ENCODE peak calls at places on chromosomes 6 and 20, in seven cellular contexts. J is progenitor cell of endocrine pancreas, F is H9, I is AG10803, V is HFF-Myc, O is lung, T is GM23338. M is an unnamed sample.

GRCh38 chr6:145811741-145812140 is 2.9 kb downstream of the FBXO30 start:
- DNase-seq in O (no peak), J (no peak), T (no peak), V (no peak), I (no peak), F (no peak), M (no peak)

GRCh38 chr20:45445805-45446562 is 23.6 kb upstream of the WFDC2 start:
- DNase-seq in F (peak), I (peak), T (peak), J (peak), V (no peak), O (no peak), M (peak)

GRCh38 chr6:6942826-6943225 is 164.9 kb upstream of the RREB1 start:
- DNase-seq in J (no peak), V (no peak), O (peak), F (no peak), T (no peak), I (peak), M (no peak)

GRCh38 chr20:35506179-35506578 is 23.3 kb downstream of the C20orf173 start:
- DNase-seq in J (no peak), T (no peak), I (no peak), F (no peak), O (no peak), V (no peak), M (no peak)

GRCh38 chr6:10316327-10316726 is 98.5 kb downstream of the TFAP2A start:
- DNase-seq in I (peak), T (no peak), F (no peak), V (peak), J (no peak), O (no peak), M (no peak)

GRCh38 chr20:11035211-11035610 is 361.4 kb upstream of the JAG1 start:
- DNase-seq in V (no peak), I (no peak), F (no peak), O (no peak), T (no peak), J (no peak), M (no peak)

GRCh38 chr20:38890497-38890818 is 35.8 kb upstream of the FAM83D start:
- DNase-seq in V (no peak), F (no peak), O (no peak), J (no peak), T (no peak), I (no peak), M (no peak)

GRCh38 chr6:30060634-30060981 is 457 bp upstream of the POLR1H start:
- DNase-seq in O (no peak), F (no peak), I (peak), V (no peak), J (no peak), T (peak), M (peak)

GRCh38 chr6:43644940-43645612 is at the start of gene RSPH9:
- DNase-seq in I (peak), T (peak), J (peak), V (no peak), F (peak), O (peak), M (peak)

GRCh38 chr20:16821211-16822089 is 73.3 kb downstream of the OTOR start:
- DNase-seq in V (peak), T (peak), I (peak), F (peak), J (no peak), O (no peak), M (peak)

GRCh38 chr6:21201181-21201580 is 392.4 kb upstream of the SOX4 start:
- DNase-seq in F (no peak), V (no peak), J (no peak), T (no peak), O (no peak), I (no peak), M (no peak)

GRCh38 chr20:1443085-1443484 is 23.6 kb downstream of the NSFL1C start:
- DNase-seq in V (no peak), O (no peak), I (no peak), T (no peak), F (no peak), J (no peak), M (no peak)

GRCh38 chr6:143125896-143126573 is 65.3 kb downstream of the AIG1 start:
- DNase-seq in V (no peak), O (no peak), F (no peak), T (no peak), J (no peak), I (peak), M (no peak)

GRCh38 chr20:829531-829930 is 4.0 kb upstream of the FAM110A start:
- DNase-seq in J (no peak), T (no peak), V (no peak), O (no peak), I (peak), F (no peak), M (no peak)

DNA sequence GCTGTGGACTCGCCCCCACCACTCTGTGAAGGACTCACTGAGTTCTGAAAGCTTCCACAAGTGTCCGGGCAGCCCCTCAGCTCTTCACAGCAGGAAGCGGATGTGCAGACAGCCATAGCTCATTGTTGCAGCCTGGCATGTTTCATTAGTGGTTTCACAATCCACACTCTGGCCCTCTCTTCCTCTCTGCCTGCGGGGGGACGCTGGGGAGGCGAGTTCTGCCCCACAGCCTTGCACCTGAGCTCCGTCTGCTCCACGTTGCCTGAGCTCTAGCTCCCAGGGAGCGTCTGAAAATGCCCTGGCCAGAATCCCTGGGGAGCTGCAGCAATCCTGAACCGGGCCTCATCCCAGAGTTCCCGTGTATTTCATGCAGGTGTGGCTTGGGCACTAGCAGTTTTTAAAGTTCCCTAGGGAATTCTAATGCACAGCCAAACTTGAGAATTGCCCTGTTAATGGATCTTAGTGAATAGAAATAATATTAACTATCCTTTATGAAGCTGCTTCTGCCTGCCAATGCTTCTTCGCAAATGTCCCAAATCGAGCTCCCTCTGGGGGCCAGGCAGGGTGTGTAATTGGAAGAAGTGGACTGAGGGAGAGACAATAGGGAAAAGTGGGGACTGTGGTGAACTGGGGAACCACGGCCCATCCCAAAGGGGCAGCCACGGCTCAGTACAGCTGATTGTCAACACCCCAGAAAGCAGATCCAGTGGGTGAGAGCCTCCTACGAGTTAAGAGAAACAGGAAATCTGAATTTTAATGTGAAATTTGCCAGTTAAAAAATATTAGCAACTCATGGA is 51.5 kb downstream of the CTCFL start:
- DNase-seq in I (no peak), J (no peak), O (peak), V (no peak), F (no peak), T (peak), M (no peak)
- TF ChIP-seq CTCF in I (peak), J (no peak), O (no peak), V (no peak), F (peak), T (peak), M (no peak)

DNA sequence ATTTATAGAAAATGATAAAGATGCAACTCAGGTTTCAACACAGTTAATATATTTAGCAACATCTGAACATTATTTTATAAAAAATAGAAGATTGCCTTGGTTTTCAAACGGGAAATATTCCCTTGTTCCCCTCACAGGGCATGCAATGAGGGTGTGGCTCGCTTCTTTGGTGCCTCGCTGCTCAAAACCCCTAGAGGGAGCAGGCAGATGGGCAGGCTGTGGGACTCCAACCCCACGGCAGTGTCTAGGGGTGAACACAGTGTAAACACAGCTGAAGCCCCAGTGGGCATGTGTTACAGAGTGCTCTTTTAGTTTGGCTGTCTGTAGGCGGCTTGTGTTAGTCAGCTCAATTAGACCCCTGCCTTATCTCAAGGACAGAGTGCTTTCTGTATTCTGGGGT is 560.8 kb upstream of the IMPG1 start:
- DNase-seq in I (no peak), T (peak), F (peak), O (no peak), J (no peak), V (no peak), M (no peak)
- TF ChIP-seq CTCF in I (no peak), T (peak), F (peak), O (no peak), J (peak), V (no peak), M (no peak)

GRCh38 chr6:4309540-4309939 is 174.2 kb upstream of the ECI2 start:
- DNase-seq in O (no peak), T (no peak), V (no peak), J (no peak), F (no peak), I (no peak), M (no peak)

GRCh38 chr6:4316867-4317400 is 181.6 kb upstream of the ECI2 start:
- DNase-seq in O (no peak), T (no peak), J (no peak), I (peak), V (peak), F (no peak), M (no peak)

GRCh38 chr6:4314201-4314707 is 178.9 kb upstream of the ECI2 start:
- DNase-seq in J (no peak), O (no peak), F (no peak), T (no peak), I (no peak), V (no peak), M (no peak)

GRCh38 chr6:4311976-4312860 is 176.8 kb upstream of the ECI2 start:
- DNase-seq in I (no peak), V (no peak), F (no peak), O (no peak), J (no peak), T (no peak), M (no peak)

GRCh38 chr6:4313044-4313686 is 177.8 kb upstream of the ECI2 start:
- DNase-seq in O (peak), I (peak), V (peak), J (no peak), F (peak), T (peak), M (no peak)
- TF ChIP-seq CTCF in O (peak), I (peak), V (peak), J (no peak), F (peak), T (peak), M (no peak)

GRCh38 chr20:19785173-19785799 is 27.2 kb downstream of the RIN2 start:
- DNase-seq in T (no peak), O (no peak), V (no peak), I (peak), J (no peak), F (no peak), M (no peak)
- TF ChIP-seq CTCF in T (no peak), O (no peak), V (no peak), I (peak), J (no peak), F (no peak), M (no peak)

M was measured in nephron progenitor cell.